ENCODE peak calls at places on chromosome 1, in eight cellular contexts. Q is naive thymus-derived CD4-positive, alpha-beta T cell; S is CD8-positive, alpha-beta T cell; L is stomach; M is breast epithelium; H is right atrium auricular region; B is neuronal stem cell; O is left lung. X is an unnamed sample.

GRCh38 chr1:71295340-71295739 is 214.5 kb upstream of the ZRANB2 start:
- DNase-seq in Q (no peak), S (no peak), L (no peak), M (no peak), H (no peak), B (no peak), O (no peak), X (no peak)

GRCh38 chr1:15760520-15761211 is 2.1 kb downstream of the FBLIM1 start:
- DNase-seq in Q (no peak), S (no peak), L (no peak), M (no peak), H (no peak), B (no peak), O (no peak), X (peak; percentile 84)

GRCh38 chr1:23446644-23447310 is 22.2 kb upstream of the TCEA3 start:
- DNase-seq in Q (no peak), S (no peak), L (no peak), M (no peak), H (no peak), B (no peak), O (no peak), X (no peak)

GRCh38 chr1:154664331-154664730 is 56.3 kb upstream of the ADAR start:
- DNase-seq in Q (no peak), S (no peak), L (no peak), M (no peak), H (no peak), B (no peak), O (no peak), X (no peak)

GRCh38 chr1:23403735-23404486 is 20.6 kb downstream of the TCEA3 start:
- DNase-seq in Q (peak; percentile 73), S (peak; percentile 78), L (peak; percentile 94), M (peak; percentile 92), H (peak; percentile 92), B (peak; percentile 81), O (peak; percentile 86), X (peak; percentile 89)

GRCh38 chr1:81409875-81410274 is 390.9 kb upstream of the ADGRL2 start:
- DNase-seq in Q (no peak), S (no peak), L (no peak), M (no peak), H (no peak), B (no peak), O (no peak), X (no peak)

GRCh38 chr1:111615874-111616715 is 3.5 kb upstream of the RAP1A start:
- DNase-seq in Q (peak; percentile 45), S (peak; percentile 56), L (no peak), M (no peak), H (no peak), B (no peak), O (no peak), X (no peak)

GRCh38 chr1:176801553-176802020 is 338.6 kb downstream of the PAPPA2 start:
- DNase-seq in Q (no peak), S (no peak), L (no peak), M (no peak), H (no peak), B (no peak), O (no peak), X (no peak)

GRCh38 chr1:207205613-207206009 is 101.6 kb downstream of the C4BPA start:
- DNase-seq in Q (no peak), S (no peak), L (no peak), M (no peak), H (no peak), B (no peak), O (no peak), X (no peak)

GRCh38 chr1:54883349-54884102 is 3.5 kb downstream of the DHCR24 start:
- DNase-seq in Q (no peak), S (no peak), L (no peak), M (no peak), H (no peak), B (no peak), O (no peak), X (no peak)

GRCh38 chr1:117150316-117150715 is 28.8 kb upstream of the TRIM45 start:
- DNase-seq in Q (no peak), S (no peak), L (no peak), M (no peak), H (no peak), B (no peak), O (no peak), X (no peak)

GRCh38 chr1:116766616-116767469 is 12.6 kb downstream of the CD2 start:
- DNase-seq in Q (peak; percentile 59), S (peak; percentile 60), L (no peak), M (no peak), H (no peak), B (no peak), O (no peak), X (no peak)

GRCh38 chr1:51344602-51345299 is 14.4 kb upstream of the TTC39A start:
- DNase-seq in Q (no peak), S (no peak), L (peak; percentile 76), M (no peak), H (no peak), B (no peak), O (no peak), X (peak; percentile 93)

GRCh38 chr1:230174765-230175747 is 108.0 kb downstream of the GALNT2 start:
- DNase-seq in Q (no peak), S (no peak), L (no peak), M (no peak), H (peak; percentile 26), B (no peak), O (no peak), X (no peak)

GRCh38 chr1:246208120-246208519 is 299.0 kb downstream of the SMYD3 start:
- DNase-seq in Q (no peak), S (no peak), L (no peak), M (no peak), H (no peak), B (no peak), O (no peak), X (no peak)

GRCh38 chr1:186772228-186772627 is 56.5 kb upstream of the PLA2G4A start:
- DNase-seq in Q (no peak), S (no peak), L (no peak), M (no peak), H (no peak), B (no peak), O (no peak), X (no peak)

GRCh38 chr1:11942280-11942679 is 7.8 kb downstream of the PLOD1 start:
- DNase-seq in Q (no peak), S (no peak), L (no peak), M (no peak), H (no peak), B (no peak), O (no peak), X (no peak)

GRCh38 chr1:63322248-63322943 is at the start of gene FOXD3:
- DNase-seq in Q (peak; percentile 5), S (no peak), L (peak; percentile 71), M (peak; percentile 66), H (peak; percentile 67), B (peak; percentile 72), O (peak; percentile 65), X (peak; percentile 91)

GRCh38 chr1:197618065-197618464 is 157.2 kb downstream of the DENND1B start:
- DNase-seq in Q (no peak), S (no peak), L (no peak), M (no peak), H (no peak), B (no peak), O (no peak), X (no peak)

DNA sequence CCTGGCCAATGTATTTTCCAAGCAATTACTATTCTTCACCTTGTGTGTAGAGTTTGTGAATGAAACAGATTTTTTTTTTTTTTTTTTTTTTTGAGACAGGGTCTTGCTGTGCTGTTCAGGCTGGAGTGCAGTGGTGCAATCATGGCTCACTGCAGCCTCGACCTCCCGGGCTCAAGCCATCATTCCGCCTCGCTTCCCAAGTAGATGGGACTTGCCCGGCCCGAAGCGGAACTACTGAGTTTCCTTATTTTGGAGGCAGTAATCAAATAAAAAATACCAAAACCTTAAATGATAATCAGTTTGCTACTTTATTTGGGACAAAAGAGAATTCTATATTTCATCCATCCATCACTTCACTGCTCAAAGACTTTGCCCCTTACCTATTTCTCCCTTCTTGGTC is 704 bp upstream of the BTBD8 start:
- DNase-seq in Q (no peak), S (no peak), L (no peak), M (no peak), H (no peak), B (no peak), O (no peak), X (no peak)
- H3K4me3 ChIP-seq in Q (peak overlapping the region; percentile 79), S (peak overlapping the region; percentile 88), L (peak overlapping the region; percentile 73), M (peak overlapping the region; percentile 71), H (no peak overlapping the region), B (peak overlapping the region; percentile 78), O (no peak overlapping the region), X (peak overlapping the region; percentile 72)

DNA sequence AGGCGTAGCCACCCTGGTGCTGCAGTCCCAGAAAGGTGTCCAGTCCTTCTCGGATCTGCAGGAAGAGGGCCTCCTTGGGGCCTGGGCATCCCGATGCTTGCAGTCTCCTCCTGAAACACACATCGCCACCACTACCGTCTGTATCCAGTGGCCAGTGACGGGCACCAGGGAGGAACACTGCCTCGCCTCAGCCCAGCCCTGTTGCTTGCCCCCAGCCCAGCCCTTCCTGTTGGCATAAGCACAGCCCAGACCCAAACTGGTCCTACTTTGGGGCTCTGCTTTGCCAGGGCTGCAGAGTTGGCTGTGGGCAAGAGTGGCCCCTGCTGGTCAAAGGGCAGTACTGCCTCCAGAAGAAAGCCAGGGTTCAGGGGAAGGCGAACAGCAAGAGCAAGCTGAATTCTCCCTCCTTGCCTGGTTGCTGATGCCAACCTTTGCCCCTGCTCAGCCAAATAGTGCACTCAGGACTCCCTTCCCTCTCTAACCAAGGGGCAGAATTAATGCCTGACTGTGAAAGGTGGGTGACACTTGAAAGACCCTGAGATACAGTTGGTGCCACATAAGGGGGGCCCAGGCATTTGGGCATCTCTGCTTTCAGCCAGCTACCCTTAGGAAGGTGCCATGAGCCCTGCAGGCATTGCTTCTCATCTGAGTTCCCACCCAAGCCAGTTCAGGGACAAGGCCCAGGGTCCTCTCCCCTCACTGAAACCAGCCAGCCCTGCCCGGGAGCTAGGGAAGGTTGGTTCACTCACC is 11.1 kb upstream of the ARHGEF2 start:
- DNase-seq in Q (peak; percentile 79), S (peak; percentile 74), L (peak; percentile 79), M (peak; percentile 74), H (peak; percentile 86), B (no peak), O (peak; percentile 82), X (peak; percentile 85)
- H3K4me3 ChIP-seq in Q (no peak overlapping the region), S (no peak overlapping the region), L (peak overlapping the region; percentile 23), M (peak overlapping the region; percentile 29), H (peak overlapping the region; percentile 21), B (no peak overlapping the region), O (peak overlapping the region; percentile 2), X (no peak overlapping the region)

GRCh38 chr1:205250699-205251098 is 23.0 kb downstream of the TMCC2 start:
- DNase-seq in Q (no peak), S (no peak), L (no peak), M (no peak), H (no peak), B (no peak), O (no peak), X (no peak)
- H3K4me3 ChIP-seq in Q (no peak overlapping the region), S (no peak overlapping the region), L (no peak overlapping the region), M (no peak overlapping the region), H (no peak overlapping the region), B (no peak overlapping the region), O (no peak overlapping the region), X (no peak overlapping the region)

DNA sequence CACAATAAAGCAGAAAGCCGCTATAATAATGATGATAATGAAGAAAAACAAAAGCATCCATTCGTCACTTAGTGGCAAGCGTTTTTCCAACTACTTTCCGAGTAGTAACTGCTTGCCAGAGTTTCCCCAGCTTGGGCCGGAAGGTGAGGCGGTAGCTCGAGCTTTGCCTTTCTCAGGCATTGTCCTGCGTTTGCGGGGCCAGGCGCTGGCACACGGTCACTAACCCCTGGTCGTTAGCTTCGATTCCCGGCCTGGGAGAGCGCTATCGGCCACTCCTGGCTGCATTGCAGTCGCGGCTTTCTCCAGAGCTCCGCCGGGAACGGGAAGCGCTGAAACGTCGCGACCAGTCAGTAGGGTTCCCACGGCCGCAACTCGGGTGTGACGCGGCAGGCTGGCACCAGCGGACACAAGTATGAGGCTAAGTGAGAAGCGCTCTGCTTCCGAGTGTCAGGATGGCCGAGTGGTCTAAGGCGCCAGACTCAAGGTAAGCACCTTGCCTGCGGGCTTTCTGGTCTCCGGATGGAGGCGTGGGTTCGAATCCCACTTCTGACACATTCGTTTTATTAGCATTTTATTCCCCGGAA is 14.6 kb upstream of the ZNF692 start:
- DNase-seq in Q (peak; percentile 90), S (peak; percentile 92), L (peak; percentile 94), M (peak; percentile 96), H (peak; percentile 98), B (peak; percentile 99), O (peak; percentile 94), X (peak; percentile 85)
- H3K4me3 ChIP-seq in Q (peak overlapping the region; percentile 86), S (peak overlapping the region; percentile 87), L (peak overlapping the region; percentile 63), M (peak overlapping the region; percentile 65), H (peak overlapping the region; percentile 64), B (peak overlapping the region; percentile 73), O (peak overlapping the region; percentile 67), X (peak overlapping the region; percentile 94)

X was measured in H7.